ENCODE peak calls at places on chromosomes 7 and 10, in four cellular contexts. One of them, this sample, is unnamed.

GRCh38 chr10:130372222-130372621 is 236.0 kb downstream of the GLRX3 start:
- DNase-seq in adrenal gland: no peak
- DNase-seq in activated T-cell treated with anti-CD3 and anti-CD28 coated beads, Interleukin-2, amount 50 U/mL, for 24 hours: no peak
- DNase-seq in NCI-H2107: no peak
- DNase-seq in this sample: no peak

GRCh38 chr7:101018271-101019167 is 1.4 kb upstream of the MUC17 start:
- DNase-seq in adrenal gland: no peak
- DNase-seq in NCI-H2107: no peak
- DNase-seq in activated T-cell treated with anti-CD3 and anti-CD28 coated beads, Interleukin-2, amount 50 U/mL, for 24 hours: peak; percentile 43
- DNase-seq in this sample: no peak

GRCh38 chr10:17607603-17608332 is 9.4 kb downstream of the HACD1 start:
- DNase-seq in adrenal gland: no peak
- DNase-seq in NCI-H2107: no peak
- DNase-seq in activated T-cell treated with anti-CD3 and anti-CD28 coated beads, Interleukin-2, amount 50 U/mL, for 24 hours: no peak
- DNase-seq in this sample: peak; percentile 7

GRCh38 chr10:48523820-48524758 is 80.8 kb downstream of the ARHGAP22 start:
- DNase-seq in activated T-cell treated with anti-CD3 and anti-CD28 coated beads, Interleukin-2, amount 50 U/mL, for 24 hours: no peak
- DNase-seq in NCI-H2107: no peak
- DNase-seq in adrenal gland: peak; percentile 27
- DNase-seq in this sample: no peak

GRCh38 chr10:108775911-108776475 is 1147.3 kb downstream of the XPNPEP1 start:
- DNase-seq in activated T-cell treated with anti-CD3 and anti-CD28 coated beads, Interleukin-2, amount 50 U/mL, for 24 hours: no peak
- DNase-seq in NCI-H2107: no peak
- DNase-seq in adrenal gland: no peak
- DNase-seq in this sample: no peak

GRCh38 chr7:54837167-54837566 is 78.2 kb upstream of the SEC61G start:
- DNase-seq in adrenal gland: no peak
- DNase-seq in NCI-H2107: no peak
- DNase-seq in activated T-cell treated with anti-CD3 and anti-CD28 coated beads, Interleukin-2, amount 50 U/mL, for 24 hours: no peak
- DNase-seq in this sample: no peak

GRCh38 chr7:11698273-11698930 is 133.6 kb downstream of the THSD7A start:
- DNase-seq in activated T-cell treated with anti-CD3 and anti-CD28 coated beads, Interleukin-2, amount 50 U/mL, for 24 hours: no peak
- DNase-seq in adrenal gland: no peak
- DNase-seq in NCI-H2107: no peak
- DNase-seq in this sample: no peak

GRCh38 chr7:155164316-155164715 is 94.2 kb downstream of the HTR5A start:
- DNase-seq in NCI-H2107: no peak
- DNase-seq in activated T-cell treated with anti-CD3 and anti-CD28 coated beads, Interleukin-2, amount 50 U/mL, for 24 hours: no peak
- DNase-seq in adrenal gland: no peak
- DNase-seq in this sample: no peak

GRCh38 chr10:49647554-49647953 is 31.9 kb upstream of the C10orf53 start:
- DNase-seq in activated T-cell treated with anti-CD3 and anti-CD28 coated beads, Interleukin-2, amount 50 U/mL, for 24 hours: no peak
- DNase-seq in adrenal gland: no peak
- DNase-seq in NCI-H2107: no peak
- DNase-seq in this sample: no peak

GRCh38 chr10:13894412-13895093 is 307.8 kb downstream of the PRPF18 start:
- DNase-seq in NCI-H2107: no peak
- DNase-seq in activated T-cell treated with anti-CD3 and anti-CD28 coated beads, Interleukin-2, amount 50 U/mL, for 24 hours: no peak
- DNase-seq in adrenal gland: no peak
- DNase-seq in this sample: no peak

GRCh38 chr7:95468071-95468470 is 17.7 kb upstream of the ASB4 start:
- DNase-seq in adrenal gland: no peak
- DNase-seq in NCI-H2107: no peak
- DNase-seq in activated T-cell treated with anti-CD3 and anti-CD28 coated beads, Interleukin-2, amount 50 U/mL, for 24 hours: no peak
- DNase-seq in this sample: no peak

GRCh38 chr7:77188736-77189429 is 10.7 kb downstream of the FGL2 start:
- DNase-seq in adrenal gland: no peak
- DNase-seq in NCI-H2107: no peak
- DNase-seq in activated T-cell treated with anti-CD3 and anti-CD28 coated beads, Interleukin-2, amount 50 U/mL, for 24 hours: no peak
- DNase-seq in this sample: no peak

GRCh38 chr7:98250789-98251188 is 1.2 kb downstream of the TECPR1 start:
- DNase-seq in activated T-cell treated with anti-CD3 and anti-CD28 coated beads, Interleukin-2, amount 50 U/mL, for 24 hours: peak; percentile 54
- DNase-seq in adrenal gland: no peak
- DNase-seq in NCI-H2107: no peak
- DNase-seq in this sample: no peak

GRCh38 chr10:90860790-90861189 is 3.0 kb upstream of the HTR7 start:
- DNase-seq in adrenal gland: no peak
- DNase-seq in activated T-cell treated with anti-CD3 and anti-CD28 coated beads, Interleukin-2, amount 50 U/mL, for 24 hours: no peak
- DNase-seq in NCI-H2107: no peak
- DNase-seq in this sample: no peak

GRCh38 chr7:106126170-106126938 is 14.2 kb upstream of the SYPL1 start:
- DNase-seq in activated T-cell treated with anti-CD3 and anti-CD28 coated beads, Interleukin-2, amount 50 U/mL, for 24 hours: no peak
- DNase-seq in adrenal gland: peak; percentile 67
- DNase-seq in NCI-H2107: no peak
- DNase-seq in this sample: no peak

GRCh38 chr7:141838581-141838980 is 2.7 kb downstream of the PRSS37 start:
- DNase-seq in activated T-cell treated with anti-CD3 and anti-CD28 coated beads, Interleukin-2, amount 50 U/mL, for 24 hours: no peak
- DNase-seq in NCI-H2107: no peak
- DNase-seq in adrenal gland: no peak
- DNase-seq in this sample: no peak

GRCh38 chr10:100890696-100891271 is 22.0 kb upstream of the SLF2 start:
- DNase-seq in NCI-H2107: no peak
- DNase-seq in adrenal gland: no peak
- DNase-seq in activated T-cell treated with anti-CD3 and anti-CD28 coated beads, Interleukin-2, amount 50 U/mL, for 24 hours: no peak
- DNase-seq in this sample: no peak

GRCh38 chr10:99531026-99531695 is 1.6 kb upstream of the NKX2-3 start:
- DNase-seq in NCI-H2107: no peak
- DNase-seq in activated T-cell treated with anti-CD3 and anti-CD28 coated beads, Interleukin-2, amount 50 U/mL, for 24 hours: no peak
- DNase-seq in adrenal gland: no peak
- DNase-seq in this sample: no peak

GRCh38 chr10:35058134-35058533 is 32.0 kb downstream of the CUL2 start:
- DNase-seq in activated T-cell treated with anti-CD3 and anti-CD28 coated beads, Interleukin-2, amount 50 U/mL, for 24 hours: no peak
- DNase-seq in NCI-H2107: no peak
- DNase-seq in adrenal gland: no peak
- DNase-seq in this sample: no peak

GRCh38 chr7:114484226-114484625 is 69.6 kb downstream of the FOXP2 start:
- DNase-seq in activated T-cell treated with anti-CD3 and anti-CD28 coated beads, Interleukin-2, amount 50 U/mL, for 24 hours: no peak
- DNase-seq in adrenal gland: no peak
- DNase-seq in NCI-H2107: no peak
- DNase-seq in this sample: no peak

GRCh38 chr10:28566458-28566857 is 33.5 kb downstream of the WAC start:
- DNase-seq in activated T-cell treated with anti-CD3 and anti-CD28 coated beads, Interleukin-2, amount 50 U/mL, for 24 hours: no peak
- DNase-seq in NCI-H2107: no peak
- DNase-seq in adrenal gland: no peak
- DNase-seq in this sample: no peak

GRCh38 chr7:47280114-47280513 is 301.8 kb downstream of the TNS3 start:
- DNase-seq in NCI-H2107: no peak
- DNase-seq in activated T-cell treated with anti-CD3 and anti-CD28 coated beads, Interleukin-2, amount 50 U/mL, for 24 hours: no peak
- DNase-seq in adrenal gland: no peak
- DNase-seq in this sample: no peak

GRCh38 chr7:22594020-22594419 is 94.0 kb upstream of the STEAP1B start:
- DNase-seq in activated T-cell treated with anti-CD3 and anti-CD28 coated beads, Interleukin-2, amount 50 U/mL, for 24 hours: no peak
- DNase-seq in adrenal gland: no peak
- DNase-seq in NCI-H2107: no peak
- DNase-seq in this sample: no peak

GRCh38 chr7:98687331-98687863 is 70.3 kb downstream of the NPTX2 start:
- DNase-seq in NCI-H2107: no peak
- DNase-seq in activated T-cell treated with anti-CD3 and anti-CD28 coated beads, Interleukin-2, amount 50 U/mL, for 24 hours: no peak
- DNase-seq in adrenal gland: peak; percentile 35
- DNase-seq in this sample: no peak

GRCh38 chr10:3892440-3893101 is 107.6 kb upstream of the KLF6 start:
- DNase-seq in adrenal gland: no peak
- DNase-seq in NCI-H2107: no peak
- DNase-seq in activated T-cell treated with anti-CD3 and anti-CD28 coated beads, Interleukin-2, amount 50 U/mL, for 24 hours: peak; percentile 46
- DNase-seq in this sample: no peak

GRCh38 chr7:5779108-5779507 is 2.4 kb downstream of the RNF216 start:
- DNase-seq in NCI-H2107: no peak
- DNase-seq in activated T-cell treated with anti-CD3 and anti-CD28 coated beads, Interleukin-2, amount 50 U/mL, for 24 hours: no peak
- DNase-seq in adrenal gland: no peak
- DNase-seq in this sample: no peak

GRCh38 chr10:129174167-129175014 is 292.6 kb upstream of the MGMT start:
- DNase-seq in adrenal gland: no peak
- DNase-seq in NCI-H2107: no peak
- DNase-seq in activated T-cell treated with anti-CD3 and anti-CD28 coated beads, Interleukin-2, amount 50 U/mL, for 24 hours: no peak
- DNase-seq in this sample: no peak

GRCh38 chr10:131747791-131748190 is 153.0 kb upstream of the PPP2R2D start:
- DNase-seq in adrenal gland: no peak
- DNase-seq in activated T-cell treated with anti-CD3 and anti-CD28 coated beads, Interleukin-2, amount 50 U/mL, for 24 hours: no peak
- DNase-seq in NCI-H2107: no peak
- DNase-seq in this sample: no peak

GRCh38 chr10:130109796-130110235 is 814 bp downstream of the C10orf143 start:
- DNase-seq in NCI-H2107: peak; percentile 1
- DNase-seq in adrenal gland: peak; percentile 89
- DNase-seq in activated T-cell treated with anti-CD3 and anti-CD28 coated beads, Interleukin-2, amount 50 U/mL, for 24 hours: no peak
- DNase-seq in this sample: peak; percentile 42

GRCh38 chr7:70694357-70694908 is 437.5 kb upstream of the GALNT17 start:
- DNase-seq in activated T-cell treated with anti-CD3 and anti-CD28 coated beads, Interleukin-2, amount 50 U/mL, for 24 hours: no peak
- DNase-seq in NCI-H2107: no peak
- DNase-seq in adrenal gland: peak; percentile 34
- DNase-seq in this sample: no peak

GRCh38 chr10:105183506-105183905 is 542.4 kb downstream of the SORCS3 start:
- DNase-seq in activated T-cell treated with anti-CD3 and anti-CD28 coated beads, Interleukin-2, amount 50 U/mL, for 24 hours: no peak
- DNase-seq in NCI-H2107: no peak
- DNase-seq in adrenal gland: no peak
- DNase-seq in this sample: no peak

This sample was measured in NCI-H526.